ENCODE peak calls at places on chromosome 3, in six cellular contexts. D, R, F, J, I and X are unnamed samples.

GRCh38 chr3:155791190-155791589 is 14.9 kb downstream of the C3orf33 start:
- DNase-seq in D (peak; percentile 49), J (no peak), I (peak; percentile 30), F (no peak), R (no peak), X (no peak)

GRCh38 chr3:49747792-49748480 is 24.2 kb upstream of the GMPPB start:
- DNase-seq in J (no peak), R (no peak), I (peak; percentile 79), D (no peak), F (no peak), X (no peak)

GRCh38 chr3:113834983-113835382 is 3.6 kb upstream of the GRAMD1C start:
- DNase-seq in J (no peak), D (no peak), I (peak; percentile 21), F (no peak), R (no peak), X (no peak)

GRCh38 chr3:108305484-108306172 is 9.3 kb downstream of the HHLA2 start:
- DNase-seq in R (no peak), D (no peak), I (no peak), F (peak; percentile 59), J (peak; percentile 88), X (no peak)

GRCh38 chr3:71575433-71575832 is 8.1 kb downstream of the FOXP1 start:
- DNase-seq in J (no peak), D (no peak), F (no peak), I (no peak), R (no peak), X (no peak)

GRCh38 chr3:4988815-4989648 is 9.8 kb downstream of the BHLHE40 start:
- DNase-seq in F (no peak), R (peak; percentile 34), D (peak; percentile 91), J (peak; percentile 86), I (peak; percentile 51), X (no peak)

GRCh38 chr3:130705501-130705900 is 41.1 kb downstream of the PIK3R4 start:
- DNase-seq in J (no peak), D (no peak), I (no peak), F (no peak), R (no peak), X (no peak)

GRCh38 chr3:175659951-175660350 is 800.8 kb downstream of the NAALADL2 start:
- DNase-seq in D (no peak), F (no peak), J (no peak), R (no peak), I (no peak), X (no peak)

GRCh38 chr3:129942296-129942695 is 32.2 kb upstream of the TRH start:
- DNase-seq in D (peak; percentile 70), F (peak; percentile 54), J (peak; percentile 57), I (peak; percentile 49), R (peak; percentile 53), X (no peak)

GRCh38 chr3:143875566-143875965 is 27.3 kb upstream of the SLC9A9 start:
- DNase-seq in J (no peak), R (no peak), F (no peak), I (no peak), D (no peak), X (no peak)

GRCh38 chr3:55333041-55333440 is 154.1 kb downstream of the WNT5A start:
- DNase-seq in J (no peak), D (no peak), F (no peak), R (no peak), I (peak; percentile 35), X (no peak)

GRCh38 chr3:62149962-62150361 is 223.4 kb downstream of the FEZF2 start:
- DNase-seq in R (no peak), J (no peak), I (peak; percentile 77), D (no peak), F (no peak), X (no peak)

GRCh38 chr3:189534546-189534945 is 96.6 kb upstream of the TP63 start:
- DNase-seq in F (no peak), D (no peak), R (no peak), I (no peak), J (no peak), X (no peak)

GRCh38 chr3:35946121-35946856 is 307.0 kb downstream of the ARPP21 start:
- DNase-seq in D (peak; percentile 43), I (peak; percentile 28), J (no peak), R (no peak), F (no peak), X (no peak)

GRCh38 chr3:159239054-159239453 is 437.2 kb downstream of the MFSD1 start:
- DNase-seq in I (no peak), R (no peak), J (no peak), F (no peak), D (no peak), X (no peak)

GRCh38 chr3:21942328-21942727 is 191.3 kb upstream of the ZNF385D start:
- DNase-seq in R (no peak), F (no peak), J (no peak), I (peak; percentile 87), D (no peak), X (no peak)

GRCh38 chr3:171867976-171868375 is 24.8 kb downstream of the TMEM212 start:
- DNase-seq in I (no peak), D (peak; percentile 52), R (no peak), F (no peak), J (no peak), X (no peak)

GRCh38 chr3:102069211-102069662 is 219.9 kb downstream of the NFKBIZ start:
- DNase-seq in J (no peak), D (peak; percentile 38), F (no peak), R (no peak), I (peak; percentile 91), X (no peak)

GRCh38 chr3:29215948-29216347 is 64.9 kb upstream of the RBMS3 start:
- DNase-seq in D (no peak), I (peak; percentile 53), F (no peak), J (no peak), R (no peak), X (no peak)

GRCh38 chr3:25080461-25080860 is 347.6 kb upstream of the RARB start:
- DNase-seq in R (no peak), I (no peak), F (no peak), D (no peak), J (no peak), X (no peak)

GRCh38 chr3:149494022-149494758 is 19.7 kb downstream of the TM4SF4 start:
- DNase-seq in I (peak; percentile 76), D (peak; percentile 76), J (peak; percentile 76), F (peak; percentile 77), R (peak; percentile 80), X (no peak)

GRCh38 chr3:106542101-106542769 is 673.4 kb upstream of the CBLB start:
- DNase-seq in R (no peak), J (no peak), I (peak; percentile 55), F (no peak), D (no peak), X (no peak)

GRCh38 chr3:194808709-194809108 is 123.0 kb downstream of the FAM43A start:
- DNase-seq in R (no peak), D (peak; percentile 56), F (no peak), I (peak; percentile 12), J (no peak), X (no peak)

DNA sequence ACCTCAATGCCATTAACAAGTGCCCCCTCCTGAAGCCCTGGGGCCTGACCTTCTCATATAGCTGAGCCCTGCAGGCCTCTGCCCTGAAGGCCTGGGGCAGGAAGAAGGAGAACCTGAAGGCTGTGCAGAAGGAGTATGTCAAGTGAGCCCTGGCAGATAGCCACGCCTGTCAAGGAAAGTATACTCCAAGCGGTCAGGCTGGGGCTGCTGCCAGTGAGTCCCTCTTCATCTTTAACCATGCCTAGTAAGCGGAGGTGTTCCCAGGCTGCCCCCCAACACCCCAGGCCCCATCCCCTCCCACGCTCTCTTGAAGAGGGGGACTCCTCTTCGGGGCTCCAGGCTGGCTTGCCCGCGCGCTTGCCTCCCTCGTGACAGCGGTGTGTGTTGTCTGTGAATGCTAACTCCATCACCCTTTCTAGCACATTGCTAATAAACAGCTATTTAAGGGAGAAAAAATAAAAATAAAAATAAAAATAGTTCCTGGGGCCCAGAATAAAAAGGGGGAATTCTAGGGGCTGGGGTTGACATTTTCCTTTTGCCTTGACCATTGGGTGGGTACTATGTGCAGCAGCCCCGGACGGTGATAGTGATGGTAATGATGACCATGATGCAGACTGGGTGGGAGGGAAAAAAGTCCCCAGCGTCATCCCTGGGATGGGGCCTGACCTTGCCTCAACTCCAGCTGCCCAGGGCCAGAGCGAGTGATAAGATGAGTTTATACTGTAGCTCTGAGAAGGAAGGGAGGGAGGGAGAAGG is 3.2 kb upstream of the ALAS1 start:
- DNase-seq in J (peak; percentile 36), R (peak; percentile 93), F (peak; percentile 79), I (peak; percentile 72), D (no peak), X (no peak)
- H3K4me1 ChIP-seq in J (peaks cover 27% of the 10 kb centered on the region), R (peaks cover 34% of the 10 kb centered on the region), F (peaks cover 74% of the 10 kb centered on the region), I (peaks cover 49% of the 10 kb centered on the region), D (peaks cover 31% of the 10 kb centered on the region), X (peaks cover 81% of the 10 kb centered on the region)

GRCh38 chr3:196222876-196223595 is 6.7 kb downstream of the SLC51A start:
- DNase-seq in R (no peak), F (no peak), I (no peak), D (no peak), J (peak; percentile 31), X (no peak)
- TF ChIP-seq POLR2A in R (no peak), F (no peak), I (no peak), D (no peak), J (no peak), X (no peak)

GRCh38 chr3:15347737-15348110 is 15.3 kb upstream of the SH3BP5 start:
- DNase-seq in R (no peak), I (no peak), D (no peak), F (no peak), J (no peak), X (no peak)

GRCh38 chr3:15347104-15347736 is 14.8 kb upstream of the SH3BP5 start:
- DNase-seq in R (no peak), J (no peak), F (no peak), D (no peak), I (no peak), X (no peak)

GRCh38 chr3:15345608-15346137 is 13.3 kb upstream of the SH3BP5 start:
- DNase-seq in R (no peak), I (no peak), D (no peak), F (no peak), J (no peak), X (no peak)

GRCh38 chr3:15345051-15345607 is 12.7 kb upstream of the SH3BP5 start:
- DNase-seq in I (no peak), J (peak; percentile 51), R (no peak), D (no peak), F (no peak), X (no peak)

DNA sequence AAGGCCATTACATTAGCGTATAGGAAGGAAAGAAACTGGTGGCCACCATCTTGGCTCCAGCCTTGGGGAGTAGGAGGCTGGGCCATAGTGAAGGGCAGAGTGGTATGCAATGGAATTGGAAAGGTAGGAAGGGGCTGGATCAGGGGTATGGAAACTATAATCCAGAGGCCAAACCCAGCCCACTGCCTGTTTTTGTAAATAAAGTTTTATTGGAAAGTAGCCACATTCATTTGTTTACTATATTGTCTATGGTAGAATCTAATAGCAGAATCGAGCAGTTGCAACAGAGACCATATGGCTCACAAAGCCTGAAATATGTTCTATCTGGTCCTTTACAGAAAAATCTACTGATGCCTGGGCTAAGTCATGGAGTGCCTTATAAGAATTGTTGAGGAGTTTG is 14.1 kb upstream of the SH3BP5 start:
- DNase-seq in D (no peak), I (no peak), R (no peak), J (no peak), F (no peak), X (no peak)
- H3K4me1 ChIP-seq in D (no peaks in the 10 kb centered on the region), I (no peaks in the 10 kb centered on the region), R (no peaks in the 10 kb centered on the region), J (no peaks in the 10 kb centered on the region), F (no peaks in the 10 kb centered on the region), X (no peaks in the 10 kb centered on the region)

DNA sequence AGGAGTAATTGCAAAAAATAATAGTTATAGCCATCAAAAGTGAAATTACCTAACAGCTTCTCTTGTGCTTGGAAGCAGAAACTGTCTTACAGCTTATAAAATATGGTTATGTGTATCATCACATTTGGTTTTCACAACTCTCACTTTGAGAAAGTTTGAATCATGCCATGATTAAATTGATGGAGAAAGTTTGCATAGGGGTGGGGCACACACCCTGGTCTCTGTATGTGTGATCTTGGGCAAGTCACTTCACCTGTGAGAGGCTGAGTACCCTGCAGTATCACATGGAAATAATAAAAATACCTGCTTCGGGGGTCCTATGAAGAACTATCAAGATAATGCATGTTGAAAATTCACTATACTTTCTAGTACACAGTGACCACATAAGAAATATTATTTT is 471.4 kb downstream of the RAP2B start:
- DNase-seq in R (no peak), I (no peak), F (no peak), J (no peak), D (no peak), X (no peak)
- TF ChIP-seq POLR2A in R (no peak), I (no peak), F (no peak), J (no peak), D (no peak), X (no peak)